ENCODE peak calls at places on chromosomes 7 and 10, in seven cellular contexts. One of them, this sample, is unnamed.
A peak's percentile ranks its signal among the peaks of the same experiment; 100 is the strongest.

GRCh38 chr7:5549096-5549896 is 125.7 kb upstream of the TNRC18 start:
- DNase-seq in GM04504: no peak
- DNase-seq in right cardiac atrium: peak; percentile 74
- DNase-seq in NCI-H2081: no peak
- DNase-seq in lower lobe of right lung: peak; percentile 67
- DNase-seq in activated CD4-positive, alpha-beta T cell treated with anti-CD3 and anti-CD28 coated beads, Interleukin-2, amount 50 U/mL, for 4 hours: no peak
- DNase-seq in sigmoid colon: no peak
- DNase-seq in this sample: no peak

GRCh38 chr10:132984801-132985545 is 42.6 kb upstream of the CFAP46 start:
- DNase-seq in GM04504: peak; percentile 39
- DNase-seq in right cardiac atrium: peak; percentile 45
- DNase-seq in NCI-H2081: no peak
- DNase-seq in lower lobe of right lung: peak; percentile 32
- DNase-seq in activated CD4-positive, alpha-beta T cell treated with anti-CD3 and anti-CD28 coated beads, Interleukin-2, amount 50 U/mL, for 4 hours: no peak
- DNase-seq in sigmoid colon: no peak
- DNase-seq in this sample: no peak

GRCh38 chr10:33571616-33572015 is 237.1 kb upstream of the NRP1 start:
- DNase-seq in GM04504: no peak
- DNase-seq in right cardiac atrium: no peak
- DNase-seq in NCI-H2081: no peak
- DNase-seq in lower lobe of right lung: no peak
- DNase-seq in activated CD4-positive, alpha-beta T cell treated with anti-CD3 and anti-CD28 coated beads, Interleukin-2, amount 50 U/mL, for 4 hours: no peak
- DNase-seq in sigmoid colon: no peak
- DNase-seq in this sample: peak; percentile 54

GRCh38 chr7:23106491-23106800 is 861 bp downstream of the KLHL7 start:
- DNase-seq in GM04504: no peak
- DNase-seq in right cardiac atrium: no peak
- DNase-seq in NCI-H2081: peak; percentile 50
- DNase-seq in lower lobe of right lung: no peak
- DNase-seq in activated CD4-positive, alpha-beta T cell treated with anti-CD3 and anti-CD28 coated beads, Interleukin-2, amount 50 U/mL, for 4 hours: no peak
- DNase-seq in sigmoid colon: no peak
- DNase-seq in this sample: no peak

GRCh38 chr10:72335394-72336258 is 19.1 kb downstream of the DNAJB12 start:
- DNase-seq in GM04504: no peak
- DNase-seq in right cardiac atrium: peak; percentile 81
- DNase-seq in NCI-H2081: no peak
- DNase-seq in lower lobe of right lung: peak; percentile 43
- DNase-seq in activated CD4-positive, alpha-beta T cell treated with anti-CD3 and anti-CD28 coated beads, Interleukin-2, amount 50 U/mL, for 4 hours: no peak
- DNase-seq in sigmoid colon: peak; percentile 83
- DNase-seq in this sample: no peak

GRCh38 chr7:44194069-44194468 is 4.8 kb upstream of the GCK start:
- DNase-seq in GM04504: no peak
- DNase-seq in right cardiac atrium: no peak
- DNase-seq in NCI-H2081: no peak
- DNase-seq in lower lobe of right lung: no peak
- DNase-seq in activated CD4-positive, alpha-beta T cell treated with anti-CD3 and anti-CD28 coated beads, Interleukin-2, amount 50 U/mL, for 4 hours: peak; percentile 18
- DNase-seq in sigmoid colon: no peak
- DNase-seq in this sample: no peak

GRCh38 chr7:22868509-22868908 is 45.9 kb upstream of the TOMM7 start:
- DNase-seq in GM04504: no peak
- DNase-seq in right cardiac atrium: no peak
- DNase-seq in NCI-H2081: no peak
- DNase-seq in lower lobe of right lung: no peak
- DNase-seq in activated CD4-positive, alpha-beta T cell treated with anti-CD3 and anti-CD28 coated beads, Interleukin-2, amount 50 U/mL, for 4 hours: no peak
- DNase-seq in sigmoid colon: no peak
- DNase-seq in this sample: no peak

GRCh38 chr10:118669020-118669766 is 73.7 kb upstream of the PRLHR start:
- DNase-seq in GM04504: peak; percentile 77
- DNase-seq in right cardiac atrium: no peak
- DNase-seq in NCI-H2081: peak; percentile 3
- DNase-seq in lower lobe of right lung: no peak
- DNase-seq in activated CD4-positive, alpha-beta T cell treated with anti-CD3 and anti-CD28 coated beads, Interleukin-2, amount 50 U/mL, for 4 hours: no peak
- DNase-seq in sigmoid colon: no peak
- DNase-seq in this sample: no peak

GRCh38 chr7:106283501-106283830 is 1.3 kb downstream of the NAMPT start:
- DNase-seq in GM04504: no peak
- DNase-seq in right cardiac atrium: no peak
- DNase-seq in NCI-H2081: no peak
- DNase-seq in lower lobe of right lung: no peak
- DNase-seq in activated CD4-positive, alpha-beta T cell treated with anti-CD3 and anti-CD28 coated beads, Interleukin-2, amount 50 U/mL, for 4 hours: no peak
- DNase-seq in sigmoid colon: no peak
- DNase-seq in this sample: no peak

GRCh38 chr7:151451626-151452025 is 11.7 kb upstream of the CRYGN start:
- DNase-seq in GM04504: no peak
- DNase-seq in right cardiac atrium: no peak
- DNase-seq in NCI-H2081: no peak
- DNase-seq in lower lobe of right lung: no peak
- DNase-seq in activated CD4-positive, alpha-beta T cell treated with anti-CD3 and anti-CD28 coated beads, Interleukin-2, amount 50 U/mL, for 4 hours: no peak
- DNase-seq in sigmoid colon: peak; percentile 61
- DNase-seq in this sample: no peak

GRCh38 chr7:151233111-151233701 is 923 bp downstream of the CHPF2 start:
- DNase-seq in GM04504: peak; percentile 61
- DNase-seq in right cardiac atrium: peak; percentile 59
- DNase-seq in NCI-H2081: peak; percentile 24
- DNase-seq in lower lobe of right lung: no peak
- DNase-seq in activated CD4-positive, alpha-beta T cell treated with anti-CD3 and anti-CD28 coated beads, Interleukin-2, amount 50 U/mL, for 4 hours: peak; percentile 72
- DNase-seq in sigmoid colon: peak; percentile 70
- DNase-seq in this sample: peak; percentile 63

GRCh38 chr7:6159097-6159483 is 113.3 kb downstream of the CYTH3 start:
- DNase-seq in GM04504: no peak
- DNase-seq in right cardiac atrium: no peak
- DNase-seq in NCI-H2081: no peak
- DNase-seq in lower lobe of right lung: peak; percentile 26
- DNase-seq in activated CD4-positive, alpha-beta T cell treated with anti-CD3 and anti-CD28 coated beads, Interleukin-2, amount 50 U/mL, for 4 hours: no peak
- DNase-seq in sigmoid colon: no peak
- DNase-seq in this sample: no peak

GRCh38 chr7:18975276-18975675 is 142.2 kb downstream of the TWIST1 start:
- DNase-seq in GM04504: no peak
- DNase-seq in right cardiac atrium: no peak
- DNase-seq in NCI-H2081: no peak
- DNase-seq in lower lobe of right lung: no peak
- DNase-seq in activated CD4-positive, alpha-beta T cell treated with anti-CD3 and anti-CD28 coated beads, Interleukin-2, amount 50 U/mL, for 4 hours: no peak
- DNase-seq in sigmoid colon: no peak
- DNase-seq in this sample: no peak

GRCh38 chr7:129252133-129252532 is 27.3 kb downstream of the AHCYL2 start:
- DNase-seq in GM04504: no peak
- DNase-seq in right cardiac atrium: no peak
- DNase-seq in NCI-H2081: no peak
- DNase-seq in lower lobe of right lung: no peak
- DNase-seq in activated CD4-positive, alpha-beta T cell treated with anti-CD3 and anti-CD28 coated beads, Interleukin-2, amount 50 U/mL, for 4 hours: no peak
- DNase-seq in sigmoid colon: no peak
- DNase-seq in this sample: no peak

GRCh38 chr10:93711891-93712290 is 9.5 kb upstream of the FRA10AC1 start:
- DNase-seq in GM04504: no peak
- DNase-seq in right cardiac atrium: no peak
- DNase-seq in NCI-H2081: no peak
- DNase-seq in lower lobe of right lung: no peak
- DNase-seq in activated CD4-positive, alpha-beta T cell treated with anti-CD3 and anti-CD28 coated beads, Interleukin-2, amount 50 U/mL, for 4 hours: no peak
- DNase-seq in sigmoid colon: no peak
- DNase-seq in this sample: no peak

This sample was measured in kidney epithelial cell.